ENCODE peak calls at places on chromosome 13, in five cellular contexts. E is choroid plexus epithelial cell, O is psoas muscle, A is testis, J is transverse colon. S is an unnamed sample.

GRCh38 chr13:53255795-53256194 is 227.2 kb downstream of the OLFM4 start:
- DNase-seq in E (no peak), O (no peak), A (no peak), J (no peak), S (no peak)

GRCh38 chr13:60679928-60680693 is 283.1 kb downstream of the TDRD3 start:
- DNase-seq in E (no peak), O (no peak), A (no peak), J (no peak), S (peak)

GRCh38 chr13:65787087-65787486 is 1443.0 kb downstream of the PCDH9 start:
- DNase-seq in E (no peak), O (no peak), A (no peak), J (no peak), S (no peak)

GRCh38 chr13:92197669-92198068 is 799.2 kb downstream of the GPC5 start:
- DNase-seq in E (no peak), O (no peak), A (no peak), J (no peak), S (peak)

GRCh38 chr13:76189882-76190519 is 553.9 kb downstream of the LMO7 start:
- DNase-seq in E (no peak), O (peak), A (peak), J (no peak), S (no peak)

GRCh38 chr13:69857188-69857821 is 250.3 kb upstream of the ATXN8OS start:
- DNase-seq in E (peak), O (no peak), A (no peak), J (no peak), S (peak)

GRCh38 chr13:74683411-74683810 is 549.2 kb upstream of the KLF12 start:
- DNase-seq in E (peak), O (no peak), A (no peak), J (no peak), S (no peak)

GRCh38 chr13:31172535-31172934 is 10.8 kb upstream of the HSPH1 start:
- DNase-seq in E (peak), O (no peak), A (no peak), J (no peak), S (peak)

GRCh38 chr13:69300131-69300530 is 807.5 kb upstream of the ATXN8OS start:
- DNase-seq in E (no peak), O (no peak), A (no peak), J (no peak), S (no peak)

GRCh38 chr13:67069117-67069767 is 160.9 kb downstream of the PCDH9 start:
- DNase-seq in E (peak), O (no peak), A (no peak), J (no peak), S (no peak)

GRCh38 chr13:69904784-69905183 is 202.8 kb upstream of the ATXN8OS start:
- DNase-seq in E (no peak), O (no peak), A (no peak), J (no peak), S (peak)

GRCh38 chr13:62702502-62702901 is 1286.9 kb upstream of the PCDH20 start:
- DNase-seq in E (no peak), O (no peak), A (no peak), J (no peak), S (no peak)

GRCh38 chr13:75136151-75136550 is 345.8 kb downstream of the TBC1D4 start:
- DNase-seq in E (peak), O (no peak), A (no peak), J (no peak), S (no peak)

GRCh38 chr13:89846890-89847585 is 1500.4 kb upstream of the MIR17HG start:
- DNase-seq in E (peak), O (no peak), A (no peak), J (no peak), S (peak)

GRCh38 chr13:100230813-100231575 is 142.1 kb downstream of the PCCA start:
- DNase-seq in E (peak), O (no peak), A (no peak), J (no peak), S (no peak)

GRCh38 chr13:30796132-30796832 is 60.9 kb downstream of the ALOX5AP start:
- DNase-seq in E (peak), O (no peak), A (peak), J (no peak), S (peak)

GRCh38 chr13:73065665-73066350 is 7.0 kb downstream of the KLF5 start:
- DNase-seq in E (no peak), O (no peak), A (no peak), J (peak), S (no peak)

GRCh38 chr13:30576528-30576927 is 41.2 kb upstream of the USPL1 start:
- DNase-seq in E (peak), O (no peak), A (no peak), J (peak), S (peak)

GRCh38 chr13:98022210-98022609 is 68.7 kb downstream of the IPO5 start:
- DNase-seq in E (peak), O (no peak), A (peak), J (no peak), S (peak)

GRCh38 chr13:30224732-30225131 is 82.6 kb downstream of the KATNAL1 start:
- DNase-seq in E (peak), O (no peak), A (no peak), J (no peak), S (no peak)

GRCh38 chr13:24272452-24273161 is 36.8 kb upstream of the C1QTNF9 start:
- DNase-seq in E (no peak), O (no peak), A (peak), J (no peak), S (peak)

GRCh38 chr13:40961826-40962225 is 57.3 kb downstream of the ELF1 start:
- DNase-seq in E (no peak), O (no peak), A (no peak), J (no peak), S (no peak)

GRCh38 chr13:108272333-108272732 is 2.8 kb downstream of the TNFSF13B start:
- DNase-seq in E (peak), O (no peak), A (no peak), J (no peak), S (peak)

GRCh38 chr13:31274345-31274870 is 74.6 kb downstream of the B3GLCT start:
- DNase-seq in E (peak), O (no peak), A (no peak), J (no peak), S (peak)

GRCh38 chr13:43894438-43894837 is 14.7 kb downstream of the LACC1 start:
- DNase-seq in E (peak), O (no peak), A (no peak), J (no peak), S (no peak)
- TF ChIP-seq CTCF in E (peak), O (no peak), A (peak), J (no peak), S (peak)

GRCh38 chr13:20713751-20714150 is 10.3 kb downstream of the IL17D start:
- DNase-seq in E (peak), O (peak), A (no peak), J (no peak), S (peak)

GRCh38 chr13:20713014-20713376 is 9.5 kb downstream of the IL17D start:
- DNase-seq in E (no peak), O (no peak), A (no peak), J (no peak), S (peak)

GRCh38 chr13:20714161-20714560 is 10.7 kb downstream of the IL17D start:
- DNase-seq in E (peak), O (no peak), A (no peak), J (no peak), S (peak)

GRCh38 chr13:20715340-20715732 is 11.8 kb downstream of the IL17D start:
- DNase-seq in E (no peak), O (no peak), A (no peak), J (no peak), S (peak)

GRCh38 chr13:20714563-20715339 is 11.3 kb downstream of the IL17D start:
- DNase-seq in E (peak), O (peak), A (peak), J (no peak), S (peak)
- H3K4me3 ChIP-seq in E (peak), O (peak), A (no peak), J (no peak), S (no peak)

DNA sequence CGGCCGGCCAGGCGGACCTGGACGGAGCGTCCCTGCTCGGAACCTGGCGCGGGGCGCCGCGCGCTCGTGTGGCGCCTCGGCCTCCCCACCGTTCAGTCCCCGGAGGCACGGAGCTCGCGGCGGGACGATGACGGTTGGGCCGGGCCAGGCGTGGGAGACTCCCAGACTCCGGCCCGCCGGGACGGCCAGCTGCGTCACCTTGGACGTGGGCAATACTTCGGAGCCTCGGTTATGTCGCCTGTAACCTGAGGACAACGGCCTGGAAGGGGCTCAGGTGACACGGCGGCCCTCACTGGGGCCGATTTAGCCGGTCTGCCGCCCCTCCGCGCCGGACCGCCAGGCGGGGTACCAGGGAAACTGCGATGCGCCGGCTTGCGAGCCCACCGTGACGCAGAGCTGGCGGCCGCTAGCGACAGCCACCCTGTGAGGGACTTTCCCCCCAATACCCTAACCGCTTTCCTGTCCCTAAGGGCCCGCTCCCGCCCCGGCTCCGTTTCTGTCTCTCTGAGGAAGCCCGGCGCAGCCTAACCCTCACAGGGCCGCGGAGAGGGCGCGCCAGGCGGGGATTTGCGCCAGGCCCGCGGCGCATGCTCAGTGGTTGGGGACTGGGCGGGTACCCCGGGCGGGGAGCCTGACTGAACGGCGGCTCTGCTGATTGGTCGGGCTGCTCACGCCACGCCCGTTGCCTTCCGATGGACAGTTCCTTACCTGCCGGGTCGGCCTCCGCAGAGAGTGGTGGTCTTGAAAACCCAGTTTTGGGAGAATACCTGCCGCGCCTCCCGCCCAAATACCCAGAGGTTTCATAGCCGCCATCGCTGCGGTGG is 109.5 kb upstream of the DOCK9 start:
- DNase-seq in E (peak), O (peak), A (peak), J (peak), S (peak)
- TF ChIP-seq CTCF in E (peak), O (no peak), A (peak), J (peak), S (peak)

GRCh38 chr13:113967729-113968462 is 6.0 kb downstream of the C13orf46 start:
- DNase-seq in E (no peak), O (peak), A (no peak), J (no peak), S (no peak)
- H3K4me3 ChIP-seq in E (no peak), O (no peak), A (no peak), J (no peak), S (no peak)

DNA sequence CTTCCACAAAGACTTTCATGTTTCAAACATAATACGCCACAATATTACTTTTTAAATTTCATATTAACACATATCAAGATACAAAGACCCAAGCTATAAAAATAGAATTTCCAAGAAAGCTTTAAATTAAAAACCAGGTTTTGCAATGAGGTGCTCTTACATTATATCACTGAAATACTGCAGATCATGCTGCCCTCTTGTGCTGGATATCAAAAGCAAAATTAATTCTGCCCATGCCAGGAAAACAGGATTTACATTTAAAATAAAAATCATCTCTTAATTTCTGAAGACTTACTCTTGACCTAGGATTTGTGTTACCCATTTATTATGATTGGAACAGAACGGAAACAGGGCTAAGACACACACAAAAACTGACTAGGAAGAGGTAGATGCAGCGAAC is 145.0 kb downstream of the ABCC4 start:
- DNase-seq in E (peak), O (no peak), A (no peak), J (no peak), S (peak)
- TF ChIP-seq CTCF in E (peak), O (no peak), A (peak), J (peak), S (peak)

GRCh38 chr13:20993661-20994440 is 67.5 kb downstream of the LATS2 start:
- DNase-seq in E (peak), O (no peak), A (peak), J (no peak), S (peak)
- H3K4me3 ChIP-seq in E (no peak), O (no peak), A (no peak), J (no peak), S (no peak)

DNA sequence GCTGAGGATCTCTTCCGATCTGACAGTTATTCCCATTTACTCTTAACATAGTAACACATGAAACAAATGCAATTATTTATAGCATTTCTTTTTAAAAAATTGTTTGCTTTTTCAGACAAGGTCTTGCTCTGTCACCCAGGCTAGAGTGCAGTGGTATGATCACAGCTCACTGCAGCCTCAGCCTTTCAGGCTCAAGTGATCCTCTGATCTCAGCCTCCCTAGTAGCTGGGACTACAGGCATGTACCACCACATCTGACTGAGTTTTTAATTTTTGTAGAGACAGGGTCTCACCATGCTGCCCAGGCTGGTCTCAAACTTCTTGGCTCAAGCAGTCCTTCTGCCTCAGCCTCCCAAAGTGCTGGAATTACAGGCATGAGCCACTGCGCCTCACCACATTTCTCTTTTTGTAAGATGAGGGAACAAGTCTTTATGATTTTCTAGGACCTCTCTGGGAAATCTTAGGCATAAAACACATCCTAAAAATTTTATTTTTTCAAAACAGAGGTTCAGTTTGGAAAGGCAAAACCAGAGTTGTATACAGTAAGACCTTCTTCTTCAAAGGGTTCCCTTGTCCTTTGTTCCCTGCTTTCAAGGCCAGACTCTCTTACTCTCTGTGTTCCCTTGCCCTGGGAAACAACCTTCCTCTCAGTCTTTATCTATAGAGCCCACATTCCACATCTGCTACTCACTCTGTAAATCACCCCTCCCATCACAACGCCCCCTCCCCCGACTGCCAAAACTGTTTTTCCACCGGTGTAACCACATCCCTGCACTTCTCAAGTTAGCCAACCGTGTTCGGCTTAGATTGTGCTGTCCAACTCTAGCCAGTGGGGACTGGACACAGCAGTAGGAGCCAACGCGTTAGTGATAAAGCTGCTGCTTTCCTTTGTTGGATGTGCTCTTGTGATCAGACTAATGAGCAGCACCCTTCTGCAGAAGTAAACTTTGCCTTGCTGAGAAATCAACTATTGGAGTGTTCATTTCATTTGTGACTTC is 56.2 kb downstream of the DHRS12 start:
- DNase-seq in E (no peak), O (no peak), A (peak), J (no peak), S (no peak)
- TF ChIP-seq CTCF in E (no peak), O (no peak), A (no peak), J (no peak), S (no peak)

DNA sequence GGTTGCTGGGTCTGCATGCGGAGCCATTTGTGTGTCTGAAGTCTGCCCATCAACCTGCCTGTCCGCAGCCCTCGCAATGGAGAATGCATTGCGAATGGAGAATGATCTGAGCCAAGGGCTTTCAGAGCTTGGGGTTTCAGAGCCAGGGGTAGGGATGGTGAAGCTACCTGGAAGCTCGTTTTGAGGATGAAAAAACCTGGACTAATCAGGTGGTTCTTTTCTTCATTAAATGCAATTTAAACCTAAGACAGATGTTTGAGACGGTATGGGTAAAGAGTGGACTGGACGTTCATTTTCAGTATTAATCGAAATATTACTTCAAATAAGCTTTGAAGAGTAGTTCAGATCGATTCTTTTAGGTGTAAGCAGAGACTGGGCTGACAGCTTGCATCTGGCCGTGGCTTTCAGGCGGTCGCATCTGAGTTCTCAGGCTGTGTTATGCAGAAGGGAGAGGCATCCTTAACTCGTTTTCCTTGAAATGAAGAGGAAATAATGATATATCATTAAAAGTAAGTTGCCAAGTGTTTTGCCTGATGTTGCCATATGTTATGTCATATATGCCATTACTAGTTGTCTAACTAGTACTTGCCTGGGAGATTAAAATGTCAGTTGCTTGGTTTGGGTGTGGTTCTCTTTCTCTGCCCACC is 801 bp downstream of the MCF2L start:
- DNase-seq in E (no peak), O (peak), A (no peak), J (peak), S (no peak)
- H3K4me3 ChIP-seq in E (no peak), O (peak), A (peak), J (peak), S (no peak)

GRCh38 chr13:110713642-110713952 is at the start of gene ING1:
- DNase-seq in E (no peak), O (no peak), A (no peak), J (no peak), S (no peak)

GRCh38 chr13:110716235-110716505 is 2.7 kb downstream of the ING1 start:
- DNase-seq in E (peak), O (peak), A (peak), J (peak), S (peak)

GRCh38 chr13:110713981-110714797 is 689 bp downstream of the ING1 start:
- DNase-seq in E (peak), O (peak), A (peak), J (peak), S (peak)

GRCh38 chr13:110714798-110715394 is 1.4 kb downstream of the ING1 start:
- DNase-seq in E (peak), O (peak), A (peak), J (peak), S (peak)

DNA sequence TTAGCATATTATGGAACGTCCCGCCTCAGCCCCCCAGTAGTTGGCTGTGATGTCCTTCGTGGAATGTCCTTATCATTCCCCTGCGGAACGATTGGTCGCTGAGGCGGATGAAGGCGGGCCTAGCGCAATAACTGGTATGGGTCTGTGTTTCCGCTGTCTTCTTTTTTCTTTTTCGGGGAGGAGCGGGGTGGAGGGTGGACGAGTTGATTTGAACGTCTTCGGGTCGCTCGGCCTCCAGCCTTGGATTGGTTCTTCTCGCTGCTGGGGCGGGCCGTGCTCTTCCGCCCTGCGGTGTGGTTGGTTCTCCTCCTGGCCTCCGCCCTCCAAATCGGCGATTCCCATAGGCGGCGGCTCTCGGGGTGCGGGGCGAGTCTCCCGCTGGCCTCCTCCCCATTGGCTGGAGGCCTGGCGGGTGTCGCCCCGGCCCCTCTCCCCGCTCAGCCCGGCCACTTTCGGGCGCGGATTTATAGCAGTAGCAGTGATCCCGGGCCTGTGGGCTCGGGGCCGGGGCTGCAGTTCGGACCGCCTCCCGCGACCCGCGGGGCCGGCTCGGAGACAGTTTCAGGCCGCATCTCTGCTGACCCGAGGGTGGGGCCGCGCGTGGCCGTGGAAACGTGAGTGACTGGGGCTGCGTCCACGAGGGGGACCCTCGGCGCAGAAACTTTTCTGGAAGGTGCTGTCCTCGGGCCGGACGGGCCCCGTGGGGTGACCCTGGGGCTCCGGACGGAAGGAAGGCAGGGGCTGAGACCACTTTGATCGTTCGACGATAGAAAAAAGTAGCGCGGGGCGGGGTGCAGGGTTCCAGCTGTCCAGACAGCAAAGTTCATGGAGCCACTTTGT is 2.1 kb downstream of the ING1 start:
- DNase-seq in E (peak), O (peak), A (peak), J (peak), S (peak)
- TF ChIP-seq CTCF in E (peak), O (peak), A (peak), J (no peak), S (no peak)

GRCh38 chr13:59671853-59672252 is 491.9 kb downstream of the DIAPH3 start:
- DNase-seq in E (no peak), O (no peak), A (no peak), J (no peak), S (no peak)
- H3K4me3 ChIP-seq in E (no peak), O (no peak), A (no peak), J (no peak), S (no peak)

S was measured in astrocyte of the spinal cord.